ENCODE peak calls at places on chromosomes 3 and 15, in eight cellular contexts. R, T, H, D, K, Z, N and J are unnamed samples.

GRCh38 chr3:130963444-130963843 is 63.2 kb downstream of the ASTE1 start:
- DNase-seq in R (peak; percentile 58), T (no peak), H (no peak), D (no peak), K (no peak), Z (no peak), N (no peak), J (no peak)

GRCh38 chr3:62372621-62373041 is 719 bp downstream of the FEZF2 start:
- DNase-seq in R (peak; percentile 8), T (no peak), H (no peak), D (no peak), K (no peak), Z (no peak), N (no peak), J (no peak)

GRCh38 chr15:27601239-27601942 is 497.7 kb downstream of the OCA2 start:
- DNase-seq in R (peak; percentile 41), T (no peak), H (no peak), D (no peak), K (no peak), Z (no peak), N (no peak), J (no peak)

GRCh38 chr3:97910931-97911351 is 61.3 kb downstream of the RIOX2 start:
- DNase-seq in R (no peak), T (no peak), H (peak; percentile 12), D (no peak), K (no peak), Z (peak; percentile 23), N (no peak), J (no peak)

GRCh38 chr3:105764378-105765376 is 104.1 kb downstream of the CBLB start:
- DNase-seq in R (no peak), T (no peak), H (no peak), D (no peak), K (no peak), Z (no peak), N (no peak), J (no peak)

GRCh38 chr3:170463011-170463410 is 44.3 kb downstream of the CLDN11 start:
- DNase-seq in R (no peak), T (no peak), H (no peak), D (no peak), K (no peak), Z (no peak), N (no peak), J (no peak)

GRCh38 chr3:45938858-45939257 is 4.4 kb upstream of the CXCR6 start:
- DNase-seq in R (peak; percentile 80), T (peak; percentile 85), H (peak; percentile 86), D (peak; percentile 73), K (peak; percentile 78), Z (peak; percentile 80), N (peak; percentile 82), J (peak; percentile 93)

GRCh38 chr15:89654311-89654761 is 931 bp downstream of the KIF7 start:
- DNase-seq in R (peak; percentile 45), T (no peak), H (peak; percentile 17), D (no peak), K (no peak), Z (no peak), N (no peak), J (no peak)

GRCh38 chr15:58497036-58497785 is 65.4 kb downstream of the LIPC start:
- DNase-seq in R (no peak), T (no peak), H (no peak), D (no peak), K (no peak), Z (no peak), N (no peak), J (no peak)

GRCh38 chr3:170322501-170323328 is 34.8 kb upstream of the SKIL start:
- DNase-seq in R (peak; percentile 49), T (no peak), H (no peak), D (no peak), K (no peak), Z (no peak), N (no peak), J (no peak)

GRCh38 chr3:30505866-30506517 is 100.4 kb upstream of the TGFBR2 start:
- DNase-seq in R (peak; percentile 68), T (no peak), H (peak; percentile 59), D (no peak), K (no peak), Z (no peak), N (no peak), J (no peak)

GRCh38 chr3:125141596-125142417 is 70.7 kb downstream of the SLC12A8 start:
- DNase-seq in R (peak; percentile 61), T (peak; percentile 87), H (no peak), D (peak; percentile 83), K (peak; percentile 84), Z (no peak), N (peak; percentile 61), J (no peak)

GRCh38 chr3:38823186-38823585 is 7.2 kb upstream of the SCN10A start:
- DNase-seq in R (no peak), T (no peak), H (no peak), D (no peak), K (no peak), Z (no peak), N (no peak), J (no peak)

GRCh38 chr15:78093242-78094020 is 1.1 kb downstream of the SH2D7 start:
- DNase-seq in R (peak; percentile 96), T (no peak), H (peak; percentile 94), D (no peak), K (peak; percentile 22), Z (no peak), N (peak; percentile 18), J (no peak)

GRCh38 chr3:155079795-155080546 is at the start of gene MME:
- DNase-seq in R (peak; percentile 52), T (peak; percentile 69), H (peak; percentile 82), D (peak; percentile 29), K (peak; percentile 32), Z (peak; percentile 78), N (no peak), J (no peak)

GRCh38 chr3:164451083-164451910 is 627.0 kb downstream of the SI start:
- DNase-seq in R (no peak), T (no peak), H (no peak), D (peak; percentile 22), K (no peak), Z (no peak), N (peak; percentile 40), J (peak; percentile 68)

GRCh38 chr15:99113547-99114271 is 8.8 kb downstream of the SYNM start:
- DNase-seq in R (no peak), T (peak; percentile 33), H (no peak), D (no peak), K (no peak), Z (no peak), N (no peak), J (no peak)

GRCh38 chr15:93987068-93987467 is 244.3 kb upstream of the MCTP2 start:
- DNase-seq in R (no peak), T (no peak), H (no peak), D (no peak), K (no peak), Z (peak; percentile 20), N (no peak), J (no peak)

GRCh38 chr3:40980467-40980866 is 218.8 kb upstream of the CTNNB1 start:
- DNase-seq in R (no peak), T (no peak), H (no peak), D (no peak), K (no peak), Z (no peak), N (no peak), J (no peak)

GRCh38 chr15:41661078-41661528 is 898 bp downstream of the MGA start:
- DNase-seq in R (no peak), T (no peak), H (no peak), D (no peak), K (no peak), Z (no peak), N (no peak), J (no peak)

GRCh38 chr15:53193149-53193548 is 403.0 kb upstream of the ONECUT1 start:
- DNase-seq in R (peak; percentile 6), T (no peak), H (no peak), D (no peak), K (no peak), Z (peak; percentile 3), N (no peak), J (no peak)

GRCh38 chr3:193046369-193046768 is 128.7 kb upstream of the MB21D2 start:
- DNase-seq in R (no peak), T (no peak), H (no peak), D (no peak), K (no peak), Z (no peak), N (no peak), J (no peak)

GRCh38 chr3:56753206-56753605 is 48.5 kb downstream of the ARHGEF3 start:
- DNase-seq in R (peak; percentile 19), T (no peak), H (peak; percentile 62), D (no peak), K (no peak), Z (no peak), N (no peak), J (no peak)

GRCh38 chr3:75192065-75192658 is 472.0 kb upstream of the FRG2C start:
- DNase-seq in R (peak; percentile 7), T (no peak), H (peak; percentile 34), D (no peak), K (no peak), Z (peak; percentile 51), N (no peak), J (no peak)

GRCh38 chr3:49616491-49616941 is 57.6 kb upstream of the APEH start:
- DNase-seq in R (peak; percentile 83), T (no peak), H (no peak), D (no peak), K (no peak), Z (no peak), N (no peak), J (no peak)

GRCh38 chr15:74367296-74367854 is at the start of gene CYP11A1:
- DNase-seq in R (no peak), T (no peak), H (no peak), D (no peak), K (no peak), Z (no peak), N (no peak), J (no peak)
- H3K4me3 ChIP-seq in R (no peak within 1 kb of the TSS), T (no peak within 1 kb of the TSS), H (no peak within 1 kb of the TSS), D (peak within 1 kb of the TSS; percentile 72), K (no peak within 1 kb of the TSS), Z (no peak within 1 kb of the TSS), N (peak within 1 kb of the TSS; percentile 50), J (no peak within 1 kb of the TSS)

GRCh38 chr3:8938021-8938420 is 25.3 kb downstream of the RAD18 start:
- DNase-seq in R (peak; percentile 57), T (no peak), H (peak; percentile 46), D (no peak), K (no peak), Z (peak; percentile 32), N (no peak), J (no peak)
- H3K27ac ChIP-seq in R (peak overlapping the region; percentile 69), T (no peak overlapping the region), H (peak overlapping the region; percentile 99), D (peak overlapping the region; percentile 61), K (peak overlapping the region; percentile 25), Z (no peak overlapping the region), N (no peak overlapping the region), J (peak overlapping the region; percentile 85)

GRCh38 chr15:101488300-101489164 is 975 bp downstream of the PCSK6 start:
- DNase-seq in R (no peak), T (no peak), H (no peak), D (no peak), K (no peak), Z (no peak), N (no peak), J (peak; percentile 57)
- H3K4me3 ChIP-seq in R (no peak overlapping the region), T (peak overlapping the region; percentile 38), H (no peak overlapping the region), D (peak overlapping the region; percentile 69), K (peak overlapping the region; percentile 40), Z (no peak overlapping the region), N (no peak overlapping the region), J (peak overlapping the region; percentile 42)

GRCh38 chr3:168044049-168044448 is 51.7 kb downstream of the GOLIM4 start:
- DNase-seq in R (no peak), T (no peak), H (no peak), D (no peak), K (peak; percentile 35), Z (no peak), N (no peak), J (no peak)
- H3K27ac ChIP-seq in R (no peak overlapping the region), T (no peak overlapping the region), H (no peak overlapping the region), D (peak overlapping the region; percentile 29), K (no peak overlapping the region), Z (no peak overlapping the region), N (no peak overlapping the region), J (no peak overlapping the region)